ENCODE peak calls at places on chromosome 19, in six cellular contexts. A is kidney, D is Panc1, P is natural killer cell, O is BE2C, I is fibroblast of pulmonary artery. L is an unnamed sample.
A peak's percentile ranks its signal among the peaks of the same experiment; 100 is the strongest.

GRCh38 chr19:55700813-55701212 is 25.8 kb downstream of the EPN1 start:
- DNase-seq in I (no peak), P (no peak), A (no peak), O (no peak), D (no peak), L (no peak)

GRCh38 chr19:35909684-35910035 is 1.6 kb upstream of the TYROBP start:
- DNase-seq in A (peak; percentile 74), O (no peak), I (no peak), P (no peak), D (no peak), L (no peak)

GRCh38 chr19:13887529-13887928 is 10.6 kb downstream of the NANOS3 start:
- DNase-seq in A (no peak), I (peak; percentile 21), P (no peak), D (no peak), O (no peak), L (no peak)

GRCh38 chr19:7931221-7932061 is 5.5 kb upstream of the CTXN1 start:
- DNase-seq in D (no peak), A (peak; percentile 78), O (no peak), I (no peak), P (no peak), L (peak; percentile 13)

GRCh38 chr19:9848060-9848459 is 12.9 kb downstream of the PIN1 start:
- DNase-seq in P (peak; percentile 22), O (peak; percentile 37), A (no peak), D (no peak), I (no peak), L (peak; percentile 76)

GRCh38 chr19:34310494-34310981 is 54.5 kb upstream of the GPI start:
- DNase-seq in D (no peak), A (no peak), P (no peak), I (no peak), O (no peak), L (no peak)

GRCh38 chr19:42352216-42352892 is 26.9 kb downstream of the MEGF8 start:
- DNase-seq in P (no peak), A (no peak), I (peak; percentile 15), D (no peak), O (peak; percentile 53), L (no peak)

GRCh38 chr19:44960906-44961734 is 5.9 kb downstream of the CLPTM1 start:
- DNase-seq in O (no peak), D (no peak), I (no peak), A (no peak), P (no peak), L (no peak)

GRCh38 chr19:3976495-3977241 is 5.8 kb upstream of the DAPK3 start:
- DNase-seq in P (no peak), D (no peak), A (peak; percentile 87), O (peak; percentile 91), I (no peak), L (no peak)

GRCh38 chr19:46082728-46083050 is 41.8 kb downstream of the IGFL3 start:
- DNase-seq in P (no peak), O (no peak), A (no peak), D (no peak), I (no peak), L (no peak)

GRCh38 chr19:17560205-17560595 is 4.8 kb downstream of the COLGALT1 start:
- DNase-seq in A (no peak), O (no peak), P (no peak), D (no peak), I (peak; percentile 98), L (no peak)

GRCh38 chr19:35869327-35870123 is 1.2 kb downstream of the APLP1 start:
- DNase-seq in I (peak; percentile 60), P (peak; percentile 46), D (peak; percentile 93), O (peak; percentile 99), A (no peak), L (peak; percentile 100)

GRCh38 chr19:19324059-19324755 is 3.6 kb downstream of the MAU2 start:
- DNase-seq in O (no peak), I (no peak), P (no peak), D (no peak), A (no peak), L (no peak)

GRCh38 chr19:19319725-19320361 is 466 bp downstream of the SUGP1 start:
- DNase-seq in P (no peak), O (no peak), I (no peak), D (no peak), A (no peak), L (no peak)

GRCh38 chr19:19321143-19321577 is 531 bp downstream of the MAU2 start:
- DNase-seq in D (no peak), I (no peak), A (no peak), P (peak; percentile 21), O (no peak), L (no peak)

GRCh38 chr19:19316082-19316481 is 4.2 kb downstream of the SUGP1 start:
- DNase-seq in A (no peak), O (no peak), I (no peak), D (no peak), P (no peak), L (no peak)

DNA sequence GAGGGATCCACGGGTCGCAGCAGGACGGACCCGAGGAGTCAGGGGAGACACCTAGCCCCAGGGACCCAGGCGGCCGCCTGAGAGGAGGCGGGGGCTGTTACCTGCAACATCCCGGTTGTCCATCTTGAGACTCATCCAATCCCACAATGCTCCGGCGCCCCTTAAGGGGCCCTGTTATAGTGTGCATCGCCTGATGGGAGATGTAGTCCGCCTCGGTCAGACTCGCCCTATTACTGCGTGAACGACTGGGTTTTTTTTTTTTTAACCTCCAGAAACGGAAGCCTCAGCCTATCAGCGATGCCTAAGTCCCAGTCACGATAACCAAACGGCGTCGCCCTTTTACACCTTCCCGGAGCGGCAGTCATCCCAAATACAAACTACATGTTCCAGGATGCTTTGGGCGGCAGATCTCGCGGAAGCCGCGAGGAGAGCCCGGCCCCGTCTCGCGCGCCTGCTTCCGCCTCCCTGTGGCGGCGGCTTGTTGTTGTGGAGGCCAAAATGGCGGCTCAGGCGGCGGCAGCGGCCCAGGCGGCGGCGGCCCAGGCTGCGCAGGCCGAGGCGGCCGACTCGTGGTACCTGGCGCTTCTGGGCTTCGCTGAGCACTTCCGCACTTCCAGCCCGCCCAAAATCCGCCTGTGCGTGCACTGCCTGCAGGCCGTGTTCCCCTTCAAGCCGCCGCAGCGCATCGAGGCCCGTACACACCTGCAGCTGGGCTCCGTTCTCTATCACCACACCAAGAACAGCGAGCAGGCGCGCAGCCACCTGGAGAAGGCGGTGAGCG is at the start of the genes MAU2 and SUGP1:
- DNase-seq in P (peak; percentile 85), I (peak; percentile 93), O (peak; percentile 93), D (peak; percentile 61), A (peak; percentile 96), L (peak; percentile 89)
- TF ChIP-seq CTCF in P (peak; percentile 25), I (peak; percentile 15), O (peak; percentile 19), D (no peak), A (peak; percentile 50), L (no peak)

DNA sequence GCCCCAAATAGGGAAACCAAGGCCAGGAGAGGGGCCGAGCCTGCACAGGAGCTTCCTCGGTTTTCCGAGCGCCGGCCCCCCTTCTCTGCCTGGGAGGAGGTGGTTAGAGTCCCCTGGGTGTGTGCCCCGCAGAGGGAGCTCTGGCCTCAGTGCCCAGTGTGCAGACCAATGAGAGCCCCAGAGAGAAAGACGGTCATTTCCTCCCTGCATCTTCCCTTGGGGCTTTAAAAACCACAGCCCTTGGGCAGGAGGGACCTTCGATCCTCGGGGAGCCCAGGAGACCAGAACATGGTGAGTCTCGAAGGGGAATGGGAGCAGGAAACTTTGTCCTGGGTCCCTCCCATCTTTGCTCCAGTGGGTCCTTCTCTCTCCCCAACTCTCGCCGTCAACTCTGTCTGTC is at the start of gene C5AR1:
- DNase-seq in I (no peak), A (no peak), O (no peak), D (no peak), P (no peak), L (no peak)
- TF ChIP-seq CTCF in I (no peak), A (no peak), O (no peak), D (no peak), P (no peak), L (no peak)

DNA sequence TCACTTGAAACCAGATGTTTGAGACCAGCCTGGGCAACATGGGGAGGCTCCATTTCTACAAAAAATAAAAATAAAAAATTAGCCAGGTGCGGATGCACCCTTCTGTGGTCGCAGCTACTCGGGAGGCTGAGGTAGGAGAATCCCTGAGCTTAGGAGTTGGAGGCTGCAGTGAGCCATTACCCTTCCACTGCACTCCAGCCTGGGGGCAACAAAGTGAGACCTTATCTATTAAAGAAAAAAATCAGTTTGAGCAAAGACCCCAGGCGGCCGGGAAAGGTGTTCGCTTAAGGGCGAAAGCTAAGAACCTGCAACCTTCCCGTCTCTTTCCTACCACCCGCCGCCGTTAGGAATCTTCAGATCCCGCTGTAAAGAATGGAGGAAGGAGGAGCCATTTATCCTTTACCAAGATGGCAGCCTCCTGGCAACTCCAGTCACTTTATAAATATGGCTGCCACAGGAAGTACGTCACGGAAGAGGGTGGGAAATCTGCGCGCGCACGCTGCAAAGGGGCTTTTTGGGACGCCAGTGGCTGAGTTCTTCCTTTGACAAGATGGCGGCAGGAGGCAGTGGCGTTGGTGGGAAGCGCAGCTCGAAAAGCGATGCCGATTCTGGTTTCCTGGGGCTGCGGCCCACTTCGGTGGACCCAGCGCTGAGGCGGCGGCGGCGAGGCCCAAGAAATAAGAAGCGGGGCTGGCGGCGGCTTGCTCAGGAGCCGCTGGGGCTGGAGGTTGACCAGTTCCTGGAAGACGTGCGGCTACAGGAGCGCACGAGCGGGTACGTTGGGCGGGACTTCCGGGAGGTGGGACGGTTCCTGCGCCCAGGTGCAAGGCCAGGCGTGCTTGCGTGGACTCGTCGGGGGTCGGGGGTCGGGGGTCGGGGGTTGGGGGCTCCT is at the start of gene NOP53:
- DNase-seq in P (peak; percentile 98), I (peak; percentile 98), O (peak; percentile 96), D (peak; percentile 80), A (peak; percentile 98), L (peak; percentile 92)
- TF ChIP-seq CTCF in P (no peak), I (no peak), O (no peak), D (no peak), A (no peak), L (no peak)

GRCh38 chr19:38044267-38045111 is 137.5 kb downstream of the SIPA1L3 start:
- DNase-seq in A (no peak), D (no peak), I (peak; percentile 42), O (no peak), P (no peak), L (no peak)
- TF ChIP-seq CTCF in A (no peak), D (no peak), I (peak; percentile 9), O (no peak), P (no peak), L (no peak)